ENCODE peak calls at places on chromosomes 6 and 20, in eight cellular contexts. P is foreskin fibroblast; L is brain microvascular endothelial cell; V is bronchial epithelial cell; E is astrocyte of the spinal cord; M is choroid plexus epithelial cell; S is Jurkat, Clone E6-1; C is K562. B is an unnamed sample.

GRCh38 chr6:91267246-91267645 is 680.4 kb upstream of the MAP3K7 start:
- DNase-seq in P (no peak), L (no peak), V (no peak), E (no peak), M (no peak), S (no peak), C (no peak), B (no peak)

GRCh38 chr6:22029169-22029568 is 267.7 kb downstream of the PRL start:
- DNase-seq in P (no peak), L (no peak), V (no peak), E (peak; percentile 25), M (peak; percentile 24), S (no peak), C (no peak), B (no peak)

GRCh38 chr20:58435237-58435636 is 46.2 kb downstream of the VAPB start:
- DNase-seq in P (no peak), L (no peak), V (no peak), E (no peak), M (no peak), S (no peak), C (no peak), B (no peak)

GRCh38 chr20:34716921-34717229 is 12.7 kb downstream of the TP53INP2 start:
- DNase-seq in P (no peak), L (no peak), V (no peak), E (no peak), M (no peak), S (no peak), C (no peak), B (no peak)

GRCh38 chr20:25077610-25078169 is 4.3 kb downstream of the VSX1 start:
- DNase-seq in P (peak; percentile 29), L (no peak), V (no peak), E (no peak), M (peak; percentile 53), S (no peak), C (no peak), B (no peak)

GRCh38 chr6:42512498-42513042 is 51.3 kb upstream of the UBR2 start:
- DNase-seq in P (no peak), L (no peak), V (no peak), E (no peak), M (no peak), S (no peak), C (no peak), B (no peak)

GRCh38 chr6:151998784-151999183 is 191.3 kb downstream of the ESR1 start:
- DNase-seq in P (peak; percentile 27), L (no peak), V (no peak), E (no peak), M (no peak), S (no peak), C (no peak), B (no peak)

GRCh38 chr6:85092224-85092623 is 327.8 kb upstream of the TBX18 start:
- DNase-seq in P (no peak), L (no peak), V (no peak), E (no peak), M (peak; percentile 39), S (no peak), C (no peak), B (no peak)

GRCh38 chr6:122033564-122034181 is 365.8 kb upstream of the HSF2 start:
- DNase-seq in P (no peak), L (peak; percentile 12), V (peak; percentile 72), E (peak; percentile 77), M (peak; percentile 86), S (peak; percentile 37), C (peak; percentile 27), B (peak; percentile 71)

GRCh38 chr6:41801380-41801779 is 13.9 kb downstream of the TOMM6 start:
- DNase-seq in P (peak; percentile 13), L (peak; percentile 43), V (peak; percentile 26), E (peak; percentile 47), M (peak; percentile 67), S (no peak), C (no peak), B (peak; percentile 74)

GRCh38 chr6:116266803-116267202 is 12.9 kb downstream of the TSPYL1 start:
- DNase-seq in P (peak; percentile 51), L (no peak), V (peak; percentile 85), E (no peak), M (peak; percentile 63), S (no peak), C (no peak), B (no peak)

GRCh38 chr6:144211160-144211559 is 60.8 kb downstream of the STX11 start:
- DNase-seq in P (no peak), L (no peak), V (peak; percentile 13), E (no peak), M (peak; percentile 13), S (no peak), C (no peak), B (no peak)

GRCh38 chr6:116287668-116288282 is 8.0 kb upstream of the TSPYL1 start:
- DNase-seq in P (peak; percentile 35), L (no peak), V (peak; percentile 70), E (peak; percentile 69), M (peak; percentile 77), S (peak; percentile 33), C (peak; percentile 45), B (peak; percentile 74)

GRCh38 chr6:7218586-7218985 is 94.4 kb downstream of the SSR1 start:
- DNase-seq in P (no peak), L (no peak), V (no peak), E (no peak), M (peak; percentile 30), S (no peak), C (no peak), B (no peak)

GRCh38 chr6:149075616-149076354 is 241.7 kb upstream of the TAB2 start:
- DNase-seq in P (no peak), L (no peak), V (peak; percentile 30), E (peak; percentile 52), M (peak; percentile 59), S (no peak), C (no peak), B (no peak)

GRCh38 chr6:169806718-169807117 is 55.3 kb downstream of the ERMARD start:
- DNase-seq in P (no peak), L (no peak), V (no peak), E (no peak), M (no peak), S (peak; percentile 95), C (no peak), B (no peak)

GRCh38 chr20:22312744-22313346 is 271.5 kb downstream of the FOXA2 start:
- DNase-seq in P (peak; percentile 4), L (peak; percentile 22), V (peak; percentile 51), E (peak; percentile 25), M (peak; percentile 65), S (no peak), C (peak; percentile 19), B (peak; percentile 55)

GRCh38 chr20:18001131-18001921 is 32.5 kb downstream of the MGME1 start:
- DNase-seq in P (peak; percentile 63), L (peak; percentile 60), V (peak; percentile 97), E (peak; percentile 79), M (peak; percentile 97), S (no peak), C (no peak), B (no peak)

GRCh38 chr6:149563203-149563927 is 2.8 kb upstream of the GINM1 start:
- DNase-seq in P (peak; percentile 67), L (peak; percentile 58), V (peak; percentile 89), E (peak; percentile 66), M (peak; percentile 68), S (no peak), C (no peak), B (no peak)

GRCh38 chr20:49616154-49617007 is 48.4 kb upstream of the PTGIS start:
- DNase-seq in P (no peak), L (no peak), V (no peak), E (no peak), M (no peak), S (no peak), C (no peak), B (no peak)

GRCh38 chr6:24818346-24818745 is 19.6 kb upstream of the ARMH2 start:
- DNase-seq in P (no peak), L (no peak), V (no peak), E (no peak), M (no peak), S (no peak), C (no peak), B (no peak)

DNA sequence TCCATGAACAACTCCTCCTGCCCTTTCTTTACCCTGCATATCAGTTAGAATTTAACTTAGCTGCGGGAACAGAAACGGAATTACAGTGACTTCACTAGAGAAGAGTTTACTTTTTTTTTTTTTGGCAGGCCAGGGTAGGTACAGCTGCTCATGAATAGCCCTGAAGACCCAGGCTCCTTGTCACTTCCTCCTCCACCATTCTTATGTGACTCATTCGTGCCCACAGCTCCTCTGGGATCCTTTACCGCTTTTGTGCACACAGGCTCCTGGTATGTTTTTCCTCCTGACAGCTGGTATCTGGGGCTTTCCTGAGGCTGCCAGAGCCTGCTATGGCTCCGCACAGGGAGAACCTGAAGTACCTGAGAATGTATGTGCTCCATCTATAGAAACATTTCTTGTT is 3.9 kb upstream of the KCNS1 start:
- DNase-seq in P (no peak), L (peak; percentile 63), V (peak; percentile 93), E (peak; percentile 77), M (peak; percentile 40), S (no peak), C (no peak), B (no peak)
- H3K4me3 ChIP-seq in P (no peak overlapping the region), L (no peak overlapping the region), V (no peak overlapping the region), E (no peak overlapping the region), M (no peak overlapping the region), S (no peak overlapping the region), C (no peak overlapping the region), B (no peak overlapping the region)

GRCh38 chr20:2798814-2799213 is 1.6 kb downstream of the CPXM1 start:
- DNase-seq in P (no peak), L (no peak), V (peak; percentile 11), E (peak; percentile 62), M (peak; percentile 59), S (no peak), C (no peak), B (no peak)

GRCh38 chr20:2799688-2800589 is 488 bp downstream of the CPXM1 start:
- DNase-seq in P (no peak), L (no peak), V (no peak), E (peak; percentile 16), M (no peak), S (no peak), C (no peak), B (no peak)

GRCh38 chr20:2799271-2799670 is 1.2 kb downstream of the CPXM1 start:
- DNase-seq in P (no peak), L (no peak), V (no peak), E (no peak), M (no peak), S (no peak), C (no peak), B (no peak)

GRCh38 chr20:2801459-2801728 is 967 bp upstream of the CPXM1 start:
- DNase-seq in P (no peak), L (no peak), V (no peak), E (no peak), M (no peak), S (no peak), C (no peak), B (no peak)

GRCh38 chr20:2800590-2801458 is at the start of gene CPXM1:
- DNase-seq in P (no peak), L (no peak), V (no peak), E (no peak), M (no peak), S (peak; percentile 27), C (peak; percentile 54), B (no peak)
- H3K4me3 ChIP-seq in P (peak within 1 kb of the TSS; percentile 35), L (peak within 1 kb of the TSS; percentile 59), V (no peak within 1 kb of the TSS), E (peak within 1 kb of the TSS; percentile 36), M (peak within 1 kb of the TSS; percentile 60), S (peak within 1 kb of the TSS; percentile 64), C (no peak within 1 kb of the TSS), B (no peak within 1 kb of the TSS)

GRCh38 chr6:147081210-147081609 is 123.0 kb upstream of the STXBP5 start:
- DNase-seq in P (no peak), L (no peak), V (peak; percentile 93), E (no peak), M (no peak), S (no peak), C (no peak), B (no peak)
- H3K4me3 ChIP-seq in P (no peak overlapping the region), L (no peak overlapping the region), V (no peak overlapping the region), E (no peak overlapping the region), M (no peak overlapping the region), S (no peak overlapping the region), C (no peak overlapping the region), B (no peak overlapping the region)

GRCh38 chr6:449486-450419 is 58.2 kb downstream of the IRF4 start:
- DNase-seq in P (no peak), L (no peak), V (no peak), E (no peak), M (no peak), S (no peak), C (no peak), B (no peak)
- H3K4me3 ChIP-seq in P (no peak overlapping the region), L (no peak overlapping the region), V (no peak overlapping the region), E (no peak overlapping the region), M (no peak overlapping the region), S (no peak overlapping the region), C (no peak overlapping the region), B (no peak overlapping the region)

B was measured in Karpas-422.